ENCODE peak calls at places on chromosome 14, in seven cellular contexts. A, G, V, O, D, I and Q are unnamed samples.

GRCh38 chr14:99644723-99645544 is at the start of gene HHIPL1:
- DNase-seq in O (no peak), D (no peak), A (no peak), G (no peak), V (peak), I (peak), Q (no peak)

GRCh38 chr14:61296707-61297502 is 15.8 kb upstream of the TMEM30B start:
- DNase-seq in G (peak), A (peak), O (peak), V (no peak), I (peak), D (peak), Q (peak)

GRCh38 chr14:100536141-100536540 is 51.1 kb downstream of the BEGAIN start:
- DNase-seq in O (no peak), A (no peak), D (no peak), V (no peak), G (no peak), I (peak), Q (no peak)

GRCh38 chr14:85402546-85403162 is 127.3 kb upstream of the FLRT2 start:
- DNase-seq in D (no peak), O (no peak), I (no peak), A (no peak), G (no peak), V (no peak), Q (no peak)

GRCh38 chr14:63204407-63205280 is at the start of gene RHOJ:
- DNase-seq in O (no peak), I (no peak), D (no peak), G (no peak), V (peak), A (no peak), Q (no peak)

GRCh38 chr14:100657780-100658513 is 68.7 kb upstream of the DLK1 start:
- DNase-seq in I (no peak), D (no peak), A (no peak), G (no peak), V (no peak), O (no peak), Q (no peak)

GRCh38 chr14:32230181-32230580 is 27.1 kb upstream of the RNU6-8 start:
- DNase-seq in O (no peak), D (no peak), I (no peak), A (no peak), V (no peak), G (no peak), Q (no peak)

GRCh38 chr14:84535491-84535890 is 994.5 kb upstream of the FLRT2 start:
- DNase-seq in D (no peak), I (no peak), O (no peak), V (no peak), G (no peak), A (no peak), Q (no peak)

DNA sequence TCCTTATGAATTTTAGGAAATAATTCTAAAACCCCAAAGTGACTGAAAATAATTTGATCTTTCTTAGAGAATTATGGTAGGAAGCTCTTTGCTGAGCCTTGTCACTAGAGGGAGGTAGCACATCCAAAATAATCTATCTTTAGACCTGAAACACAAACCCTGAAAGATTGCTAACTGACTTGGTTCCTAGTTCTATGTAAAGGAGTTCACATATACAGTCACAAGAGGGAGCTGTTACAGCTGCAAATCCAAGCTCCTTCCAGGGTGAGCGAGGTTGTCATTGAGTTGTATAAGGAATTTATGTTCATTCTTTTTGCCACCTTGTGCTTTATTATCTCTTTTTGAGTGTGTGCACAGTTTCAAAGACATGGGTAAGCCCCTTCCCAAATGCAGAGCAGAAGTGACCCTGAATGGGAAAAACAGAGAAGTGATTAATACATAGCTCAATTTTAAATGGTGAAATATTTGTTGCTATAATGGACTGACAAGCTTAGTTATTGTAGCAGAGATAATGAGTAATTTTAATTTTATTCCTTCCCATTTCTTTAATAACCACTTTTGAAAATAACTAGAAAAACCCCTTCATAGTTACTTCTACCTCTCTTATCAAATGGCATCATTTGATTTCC is 387.9 kb downstream of the DAD1 start:
- DNase-seq in G (peak), V (no peak), O (peak), I (no peak), D (peak), A (peak), Q (peak)
- TF ChIP-seq JUND in G (no peak), V (no peak), O (no peak), I (no peak), D (no peak), A (no peak), Q (no peak)

DNA sequence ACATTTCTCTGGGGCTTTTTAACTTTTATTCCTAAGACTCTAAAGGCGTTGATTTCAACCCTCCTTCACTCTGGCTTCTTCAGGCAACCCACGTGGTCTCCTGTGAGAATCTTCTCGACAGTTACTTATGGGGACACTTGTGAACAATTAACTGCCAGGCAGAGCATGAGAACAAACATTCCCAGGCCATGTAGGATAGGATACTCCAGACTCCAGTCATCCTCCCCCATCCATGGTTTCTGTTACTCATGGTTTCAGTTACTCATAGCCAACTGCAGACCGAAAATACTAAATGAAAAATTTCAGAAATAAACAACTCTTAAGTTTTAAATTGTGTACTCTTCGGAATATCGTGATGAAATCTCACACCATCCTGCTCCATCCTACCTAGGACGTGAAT is 19.5 kb downstream of the GPR68 start:
- DNase-seq in O (no peak), A (no peak), V (no peak), G (no peak), D (no peak), I (no peak), Q (no peak)
- TF ChIP-seq JUND in O (no peak), A (no peak), V (no peak), G (no peak), D (no peak), I (no peak), Q (no peak)

DNA sequence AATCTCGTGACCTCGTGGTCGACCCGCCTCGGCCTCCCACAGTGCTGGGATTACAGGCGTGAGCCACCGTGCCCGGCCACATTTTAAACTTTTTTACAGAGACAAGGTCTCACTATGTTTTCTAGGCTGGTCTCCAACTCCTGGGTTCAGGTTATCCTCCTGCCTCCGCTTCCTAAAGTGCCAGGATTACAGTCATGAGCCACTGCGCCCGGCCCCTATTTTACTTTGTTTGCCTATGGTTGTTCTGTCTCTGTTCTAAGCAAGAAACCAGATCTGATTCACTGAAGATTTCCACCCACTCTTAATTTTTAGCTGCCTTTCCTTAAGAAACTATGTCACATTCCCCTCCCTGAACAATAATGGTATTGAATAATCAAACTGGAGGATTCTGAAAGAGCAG is 38.9 kb upstream of the PSEN1 start:
- DNase-seq in I (no peak), O (no peak), A (no peak), V (no peak), D (no peak), G (no peak), Q (no peak)
- TF ChIP-seq JUND in I (no peak), O (no peak), A (no peak), V (no peak), D (no peak), G (no peak), Q (no peak)

GRCh38 chr14:20632831-20633771 is 8.4 kb downstream of the OR6S1 start:
- DNase-seq in D (no peak), I (peak), A (peak), G (peak), O (peak), V (peak), Q (peak)
- TF ChIP-seq JUND in D (no peak), I (no peak), A (peak), G (no peak), O (peak), V (no peak), Q (no peak)

GRCh38 chr14:37720131-37720530 is 124.7 kb downstream of the TTC6 start:
- DNase-seq in V (no peak), G (no peak), O (no peak), D (no peak), I (no peak), A (no peak), Q (no peak)
- TF ChIP-seq JUND in V (no peak), G (no peak), O (no peak), D (no peak), I (no peak), A (no peak), Q (no peak)

DNA sequence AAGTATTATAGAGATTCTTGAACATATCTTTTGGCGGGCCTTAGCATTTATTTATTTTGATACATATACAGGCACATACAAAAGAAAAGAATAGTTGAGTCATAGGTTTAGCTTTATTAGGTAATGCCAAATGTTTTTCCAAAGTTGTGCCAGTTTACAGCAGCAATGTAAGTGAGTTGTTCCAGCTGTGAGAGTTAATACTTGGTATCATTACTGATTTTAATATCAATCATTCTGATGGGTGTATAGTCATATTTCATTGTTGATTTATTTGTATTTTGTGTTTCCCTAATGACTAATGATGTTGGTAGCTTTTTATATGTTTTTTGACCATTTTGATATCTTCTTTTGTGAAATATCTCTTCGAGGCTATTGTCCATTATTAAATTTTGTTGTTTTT is 122.4 kb downstream of the MIPOL1 start:
- DNase-seq in I (no peak), D (no peak), V (no peak), O (no peak), G (no peak), A (no peak), Q (no peak)
- TF ChIP-seq JUND in I (no peak), D (no peak), V (no peak), O (no peak), G (no peak), A (no peak), Q (no peak)

DNA sequence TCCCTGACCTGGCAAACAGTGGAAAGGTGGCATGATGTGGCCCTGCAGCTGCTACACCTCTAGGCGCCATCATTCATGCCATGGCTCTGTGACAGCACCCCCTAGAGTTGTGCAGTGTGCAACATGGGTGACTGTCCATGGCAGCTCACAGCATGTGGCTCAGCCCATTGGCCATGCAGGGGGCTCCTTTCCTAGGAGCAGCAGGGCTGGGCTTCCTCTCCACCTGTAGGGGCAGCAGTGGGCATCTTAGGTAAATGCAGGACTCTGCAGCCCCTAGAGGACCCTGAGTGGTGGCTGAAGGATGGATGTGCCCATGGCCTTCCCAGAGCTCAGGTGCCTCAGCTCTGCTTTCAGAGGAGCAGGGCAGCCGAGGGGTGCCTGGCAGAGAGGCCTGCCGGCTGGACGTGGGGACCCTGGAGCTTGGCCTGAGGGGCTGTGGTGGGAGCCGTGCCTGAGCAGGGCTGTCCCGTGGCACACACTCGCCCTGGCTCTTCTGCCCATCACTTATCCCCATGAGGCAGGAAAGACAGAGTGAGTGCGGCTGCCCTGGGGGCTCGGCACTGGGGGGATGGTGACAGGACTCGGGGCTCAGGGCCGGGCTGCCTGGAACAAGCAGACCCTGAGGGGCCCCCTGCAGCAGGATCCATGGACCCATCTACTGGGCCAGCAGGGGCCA is 7.4 kb downstream of the ADSS1 start:
- DNase-seq in D (no peak), A (peak), O (peak), V (no peak), G (no peak), I (peak), Q (peak)
- TF ChIP-seq JUND in D (no peak), A (no peak), O (no peak), V (no peak), G (no peak), I (no peak), Q (no peak)